ENCODE peak calls at places on chromosomes 13 and 19, in four cellular contexts. One of them, this sample, is unnamed. For H3K27me3, the result is how much of the 10 kb centered on the place peaks cover.

GRCh38 chr19:10603084-10603872 is 16.2 kb upstream of the AP1M2 start:
- DNase-seq in fibroblast of lung: no peak
- DNase-seq in HepG2: no peak
- DNase-seq in IMR-90: no peak
- DNase-seq in this sample: no peak

GRCh38 chr19:18233224-18233825 is 7.1 kb upstream of the PDE4C start:
- DNase-seq in fibroblast of lung: peak
- DNase-seq in HepG2: peak
- DNase-seq in IMR-90: peak
- DNase-seq in this sample: peak

GRCh38 chr13:110274687-110275086 is 32.3 kb downstream of the COL4A1 start:
- DNase-seq in fibroblast of lung: no peak
- DNase-seq in HepG2: no peak
- DNase-seq in IMR-90: no peak
- DNase-seq in this sample: no peak

GRCh38 chr19:4025317-4025716 is 17.8 kb downstream of the PIAS4 start:
- DNase-seq in fibroblast of lung: no peak
- DNase-seq in HepG2: no peak
- DNase-seq in IMR-90: no peak
- DNase-seq in this sample: no peak

GRCh38 chr13:50596776-50597203 is 246.7 kb downstream of the DLEU7 start:
- DNase-seq in fibroblast of lung: no peak
- DNase-seq in HepG2: peak
- DNase-seq in IMR-90: no peak
- DNase-seq in this sample: no peak

GRCh38 chr13:24161010-24161775 is 673 bp downstream of the SPATA13 start:
- DNase-seq in fibroblast of lung: peak
- DNase-seq in HepG2: peak
- DNase-seq in IMR-90: no peak
- DNase-seq in this sample: no peak

GRCh38 chr19:32037998-32038732 is 307.2 kb upstream of the ZNF507 start:
- DNase-seq in fibroblast of lung: no peak
- DNase-seq in HepG2: no peak
- DNase-seq in IMR-90: no peak
- DNase-seq in this sample: no peak

GRCh38 chr19:44658069-44658727 is 13.1 kb upstream of the CEACAM19 start:
- DNase-seq in fibroblast of lung: no peak
- DNase-seq in HepG2: no peak
- DNase-seq in IMR-90: no peak
- DNase-seq in this sample: no peak

GRCh38 chr13:20672772-20673171 is 30.7 kb upstream of the IL17D start:
- DNase-seq in fibroblast of lung: peak
- DNase-seq in HepG2: no peak
- DNase-seq in IMR-90: peak
- DNase-seq in this sample: no peak

GRCh38 chr19:8336665-8337064 is 6.4 kb downstream of the KANK3 start:
- DNase-seq in fibroblast of lung: no peak
- DNase-seq in HepG2: no peak
- DNase-seq in IMR-90: no peak
- DNase-seq in this sample: no peak

GRCh38 chr19:8336072-8336569 is 6.9 kb downstream of the KANK3 start:
- DNase-seq in fibroblast of lung: no peak
- DNase-seq in HepG2: no peak
- DNase-seq in IMR-90: no peak
- DNase-seq in this sample: no peak

GRCh38 chr19:8334458-8335342 is 8.4 kb downstream of the KANK3 start:
- DNase-seq in fibroblast of lung: peak
- DNase-seq in HepG2: peak
- DNase-seq in IMR-90: peak
- DNase-seq in this sample: peak

GRCh38 chr19:8333771-8334457 is 9.1 kb downstream of the KANK3 start:
- DNase-seq in fibroblast of lung: no peak
- DNase-seq in HepG2: no peak
- DNase-seq in IMR-90: no peak
- DNase-seq in this sample: no peak

GRCh38 chr19:8335343-8336071 is 7.6 kb downstream of the KANK3 start:
- DNase-seq in fibroblast of lung: no peak
- DNase-seq in HepG2: no peak
- DNase-seq in IMR-90: no peak
- DNase-seq in this sample: no peak
- H3K9ac ChIP-seq in fibroblast of lung: no peak
- H3K9ac ChIP-seq in HepG2: no peak
- H3K9ac ChIP-seq in IMR-90: no peak
- H3K9ac ChIP-seq in this sample: no peak

GRCh38 chr13:102586615-102587014 is 10.2 kb upstream of the TPP2 start:
- DNase-seq in fibroblast of lung: no peak
- DNase-seq in HepG2: no peak
- DNase-seq in IMR-90: no peak
- DNase-seq in this sample: peak

GRCh38 chr13:102580552-102581169 is 16.1 kb upstream of the TPP2 start:
- DNase-seq in fibroblast of lung: peak
- DNase-seq in HepG2: peak
- DNase-seq in IMR-90: peak
- DNase-seq in this sample: peak

GRCh38 chr13:102587916-102588315 is 8.9 kb upstream of the TPP2 start:
- DNase-seq in fibroblast of lung: no peak
- DNase-seq in HepG2: no peak
- DNase-seq in IMR-90: no peak
- DNase-seq in this sample: no peak

GRCh38 chr13:102584423-102584822 is 12.4 kb upstream of the TPP2 start:
- DNase-seq in fibroblast of lung: no peak
- DNase-seq in HepG2: no peak
- DNase-seq in IMR-90: no peak
- DNase-seq in this sample: no peak

DNA sequence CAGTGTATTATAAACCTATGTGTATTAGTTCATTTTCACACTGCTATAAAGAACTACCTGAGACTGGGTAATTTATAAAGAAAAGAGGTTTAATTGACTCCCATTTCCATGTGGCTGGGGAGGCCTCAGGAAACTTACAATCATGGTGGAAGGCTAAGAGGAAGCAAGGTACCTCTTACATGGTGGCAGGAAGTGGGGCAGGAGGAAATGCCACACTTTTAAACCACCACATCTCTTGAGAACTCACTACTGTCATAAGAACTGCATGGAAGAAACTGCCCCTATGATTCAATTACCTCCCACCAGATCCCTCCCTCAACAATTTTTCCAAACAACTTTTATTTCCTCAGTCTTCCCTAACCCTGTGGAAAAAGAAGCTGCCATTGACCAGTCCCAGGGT is 14.5 kb upstream of the TPP2 start:
- DNase-seq in fibroblast of lung: no peak
- DNase-seq in HepG2: no peak
- DNase-seq in IMR-90: no peak
- DNase-seq in this sample: no peak
- H2AFZ ChIP-seq in fibroblast of lung: no peak
- H2AFZ ChIP-seq in HepG2: no peak
- H2AFZ ChIP-seq in IMR-90: no peak
- H2AFZ ChIP-seq in this sample: no peak

GRCh38 chr19:29766100-29766499 is 45.7 kb upstream of the CCNE1 start:
- DNase-seq in fibroblast of lung: no peak
- DNase-seq in HepG2: no peak
- DNase-seq in IMR-90: no peak
- DNase-seq in this sample: no peak

GRCh38 chr19:29769997-29770396 is 41.8 kb upstream of the CCNE1 start:
- DNase-seq in fibroblast of lung: no peak
- DNase-seq in HepG2: no peak
- DNase-seq in IMR-90: no peak
- DNase-seq in this sample: no peak

GRCh38 chr19:29768166-29768565 is 43.6 kb upstream of the CCNE1 start:
- DNase-seq in fibroblast of lung: no peak
- DNase-seq in HepG2: no peak
- DNase-seq in IMR-90: no peak
- DNase-seq in this sample: no peak

GRCh38 chr19:29764322-29764721 is 47.5 kb upstream of the CCNE1 start:
- DNase-seq in fibroblast of lung: no peak
- DNase-seq in HepG2: no peak
- DNase-seq in IMR-90: no peak
- DNase-seq in this sample: no peak

DNA sequence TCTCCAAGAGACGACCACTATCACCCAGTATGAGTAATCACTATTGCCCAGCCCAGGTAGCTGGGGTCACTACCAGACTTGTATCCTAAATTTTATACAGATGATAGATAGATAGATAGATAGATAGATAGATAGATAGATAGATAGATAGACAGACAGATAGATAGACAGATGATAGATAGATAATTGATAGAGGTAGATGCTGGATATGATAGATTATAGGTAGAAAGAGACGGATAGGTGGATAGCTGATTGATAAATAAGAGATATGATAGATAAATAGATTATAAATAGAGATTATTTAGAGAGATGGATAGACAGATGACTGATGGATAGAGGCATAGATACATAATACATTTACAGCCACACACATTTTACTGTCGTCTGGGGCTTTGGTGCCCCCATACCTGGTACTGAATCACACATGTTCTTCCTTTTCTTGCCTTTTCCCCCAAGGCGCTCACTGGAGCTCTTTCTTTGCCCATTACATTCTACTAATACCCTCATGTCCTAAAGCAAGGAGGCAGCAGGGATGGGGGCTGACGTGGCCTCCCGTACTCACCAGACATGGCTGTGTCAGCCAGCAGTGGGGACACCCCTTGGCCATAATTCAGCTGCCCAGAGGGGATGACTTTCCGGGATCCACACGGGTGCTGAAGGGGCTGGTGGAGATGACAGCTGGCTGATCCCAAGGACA is 44.6 kb upstream of the CCNE1 start:
- DNase-seq in fibroblast of lung: no peak
- DNase-seq in HepG2: no peak
- DNase-seq in IMR-90: no peak
- DNase-seq in this sample: no peak
- H3K27me3 ChIP-seq in fibroblast of lung: under half
- H3K27me3 ChIP-seq in HepG2: under half
- H3K27me3 ChIP-seq in IMR-90: under half
- H3K27me3 ChIP-seq in this sample: under half

GRCh38 chr19:39372941-39373340 is 18.0 kb downstream of the PAF1 start:
- DNase-seq in fibroblast of lung: peak
- DNase-seq in HepG2: no peak
- DNase-seq in IMR-90: peak
- DNase-seq in this sample: no peak
- H3K9ac ChIP-seq in fibroblast of lung: peak
- H3K9ac ChIP-seq in HepG2: no peak
- H3K9ac ChIP-seq in IMR-90: peak
- H3K9ac ChIP-seq in this sample: no peak

DNA sequence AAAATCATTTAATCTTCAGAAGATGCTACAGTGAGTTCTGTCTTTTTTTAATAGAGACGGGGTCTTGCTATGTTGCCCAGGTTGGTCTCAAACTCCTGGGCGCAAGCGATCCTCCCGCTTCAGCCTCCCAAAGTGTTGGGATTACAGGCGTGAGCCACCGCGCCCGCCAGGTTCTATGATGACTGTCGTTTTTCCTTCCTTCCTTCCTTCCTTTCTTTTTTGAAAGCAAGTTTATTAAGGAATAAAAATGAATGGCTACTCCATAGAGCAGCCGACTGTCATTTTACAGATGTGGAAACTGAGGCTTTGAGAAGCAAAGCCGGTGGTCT is 511 bp upstream of the GAMT start:
- DNase-seq in fibroblast of lung: no peak
- DNase-seq in HepG2: no peak
- DNase-seq in IMR-90: no peak
- DNase-seq in this sample: no peak
- H2AFZ ChIP-seq in fibroblast of lung: no peak
- H2AFZ ChIP-seq in HepG2: no peak
- H2AFZ ChIP-seq in IMR-90: peak
- H2AFZ ChIP-seq in this sample: peak

DNA sequence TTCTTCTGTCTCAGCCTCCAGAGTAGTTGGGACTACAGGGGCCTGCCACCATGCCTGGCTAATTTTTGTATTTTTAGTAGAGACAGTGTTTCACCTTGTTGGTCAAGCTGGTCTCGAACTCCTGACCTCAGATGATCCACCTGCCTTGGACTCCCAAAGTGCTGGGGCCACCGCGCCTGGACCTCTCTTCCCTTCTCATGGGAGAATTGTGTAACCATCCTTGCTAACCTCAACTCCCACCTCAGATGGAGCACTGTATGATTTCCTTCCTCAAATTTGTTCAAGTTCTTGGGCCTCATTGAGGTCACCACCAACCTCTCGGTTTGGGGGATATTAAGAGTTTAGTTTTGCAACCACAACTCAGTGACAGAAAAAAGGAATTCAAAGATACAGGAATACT is 10.7 kb downstream of the LILRA5 start:
- DNase-seq in fibroblast of lung: no peak
- DNase-seq in HepG2: no peak
- DNase-seq in IMR-90: no peak
- DNase-seq in this sample: no peak
- H3K27me3 ChIP-seq in fibroblast of lung: under half
- H3K27me3 ChIP-seq in HepG2: under half
- H3K27me3 ChIP-seq in IMR-90: under half
- H3K27me3 ChIP-seq in this sample: under half